ENCODE peak calls at places on chromosomes 1 and 21, in seven cellular contexts. O is prostate gland, H is heart left ventricle, V is upper lobe of left lung, A is uterus, R is tibial nerve, Y is A549. D is an unnamed sample.
A peak's percentile ranks its signal among the peaks of the same experiment; 100 is the strongest.

GRCh38 chr1:84834419-84835064 is 58.5 kb downstream of the LPAR3 start:
- DNase-seq in O (peak; percentile 73), Y (peak; percentile 33), R (no peak), H (no peak), A (no peak), V (no peak), D (no peak)

GRCh38 chr1:176604461-176604860 is 141.5 kb downstream of the PAPPA2 start:
- DNase-seq in H (no peak), V (no peak), A (no peak), O (no peak), R (no peak), Y (no peak), D (no peak)

GRCh38 chr1:23384312-23385058 is 14.8 kb upstream of the ZNF436 start:
- DNase-seq in A (no peak), V (no peak), Y (peak; percentile 52), R (no peak), H (no peak), O (no peak), D (no peak)

GRCh38 chr1:91768786-91769697 is 116.9 kb downstream of the TGFBR3 start:
- DNase-seq in R (no peak), O (no peak), Y (no peak), H (no peak), A (no peak), V (no peak), D (no peak)

GRCh38 chr1:45321444-45321843 is 5.3 kb upstream of the HPDL start:
- DNase-seq in R (no peak), H (no peak), V (no peak), Y (no peak), A (no peak), O (no peak), D (no peak)

GRCh38 chr1:147539122-147539575 is 2.2 kb upstream of the BCL9 start:
- DNase-seq in H (peak; percentile 50), R (peak; percentile 25), V (no peak), Y (peak; percentile 85), A (peak; percentile 83), O (no peak), D (no peak)

GRCh38 chr1:59081795-59082194 is 215.1 kb upstream of the FGGY start:
- DNase-seq in Y (no peak), O (no peak), A (no peak), R (no peak), H (no peak), V (no peak), D (no peak)

GRCh38 chr21:38346286-38346685 is 89.5 kb downstream of the KCNJ15 start:
- DNase-seq in Y (no peak), R (no peak), O (no peak), H (no peak), A (no peak), V (no peak), D (peak; percentile 79)

GRCh38 chr1:207873055-207873890 is 37.7 kb downstream of the CD34 start:
- DNase-seq in H (no peak), A (no peak), R (no peak), V (no peak), Y (no peak), O (no peak), D (no peak)

GRCh38 chr1:177163844-177164379 is 600 bp downstream of the ASTN1 start:
- DNase-seq in H (no peak), R (no peak), A (no peak), Y (no peak), V (no peak), O (no peak), D (no peak)

GRCh38 chr1:51518033-51518729 is 885 bp downstream of the EPS15 start:
- DNase-seq in R (peak; percentile 43), O (peak; percentile 46), Y (peak; percentile 40), V (no peak), H (peak; percentile 53), A (peak; percentile 40), D (peak; percentile 89)

GRCh38 chr1:89633103-89633744 is at the start of gene LRRC8C:
- DNase-seq in H (peak; percentile 66), O (peak; percentile 29), R (no peak), A (peak; percentile 53), V (peak; percentile 92), Y (peak; percentile 52), D (peak; percentile 90)
- TF ChIP-seq POLR2A in H (no peak), O (peak; percentile 9), R (no peak), A (no peak), V (peak; percentile 26), Y (peak; percentile 59), D (no peak)

DNA sequence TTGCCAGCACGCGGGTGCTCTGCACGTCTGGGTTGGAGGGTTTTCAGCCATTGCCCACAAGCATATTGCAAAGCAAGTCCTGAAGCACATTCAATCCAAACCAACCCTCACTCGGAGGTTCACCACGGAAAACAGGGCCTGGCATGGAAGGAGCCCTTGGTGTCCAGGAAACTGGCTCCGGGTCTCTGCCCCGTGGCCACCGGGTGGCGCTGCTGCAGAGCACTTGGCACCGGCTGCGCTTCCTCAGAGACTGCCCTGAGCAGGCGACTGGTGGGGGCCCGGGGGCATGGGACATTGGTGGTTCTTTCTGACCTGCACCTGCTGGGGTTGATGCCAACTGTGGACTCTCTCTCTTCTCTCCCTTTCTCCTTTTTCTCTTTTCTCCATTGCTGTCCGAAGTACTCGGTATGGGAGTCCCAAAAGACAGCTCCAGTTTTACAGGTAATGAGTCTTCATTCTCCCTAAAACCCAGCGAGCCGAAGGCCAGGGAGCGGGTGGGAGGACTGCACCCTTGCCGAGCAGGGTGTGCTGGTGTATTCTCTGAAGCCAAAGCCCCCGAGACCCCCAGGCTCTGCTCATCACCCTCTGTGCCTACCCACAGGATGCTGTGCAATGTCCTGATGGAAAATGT is 4.1 kb upstream of the KCNAB2 start:
- DNase-seq in Y (peak; percentile 19), V (peak; percentile 90), R (no peak), O (no peak), H (no peak), A (no peak), D (no peak)
- TF ChIP-seq CTCF in Y (peak; percentile 30), V (peak; percentile 31), R (peak; percentile 24), O (peak; percentile 48), H (no peak), A (peak; percentile 13), D (no peak)

GRCh38 chr1:159922499-159923202 is 2.7 kb downstream of the TAGLN2 start:
- DNase-seq in V (peak; percentile 87), Y (peak; percentile 47), O (no peak), A (peak; percentile 49), H (peak; percentile 87), R (no peak), D (no peak)
- TF ChIP-seq POLR2A in V (no peak), Y (no peak), O (no peak), A (no peak), H (no peak), R (no peak), D (no peak)

GRCh38 chr1:48062353-48062752 is 65.2 kb upstream of the TRABD2B start:
- DNase-seq in A (no peak), O (no peak), R (no peak), H (no peak), Y (no peak), V (no peak), D (no peak)

GRCh38 chr1:48057249-48057648 is 60.1 kb upstream of the TRABD2B start:
- DNase-seq in H (no peak), A (no peak), V (no peak), O (no peak), Y (no peak), R (no peak), D (no peak)

GRCh38 chr1:48059289-48059688 is 62.1 kb upstream of the TRABD2B start:
- DNase-seq in Y (no peak), O (no peak), A (no peak), H (no peak), R (no peak), V (no peak), D (no peak)

GRCh38 chr1:48058135-48058534 is 61.0 kb upstream of the TRABD2B start:
- DNase-seq in R (no peak), V (no peak), H (no peak), O (no peak), A (no peak), Y (no peak), D (no peak)

GRCh38 chr1:48061162-48062136 is 64.3 kb upstream of the TRABD2B start:
- DNase-seq in O (peak; percentile 59), V (no peak), R (peak; percentile 86), A (peak; percentile 26), H (peak; percentile 33), Y (peak; percentile 38), D (no peak)
- TF ChIP-seq CTCF in O (peak; percentile 62), V (peak; percentile 31), R (peak; percentile 73), A (peak; percentile 66), H (peak; percentile 71), Y (peak; percentile 50), D (no peak)

GRCh38 chr1:220879090-220879508 is at the start of gene HLX:
- DNase-seq in O (peak; percentile 39), A (peak; percentile 86), H (peak; percentile 95), V (peak; percentile 95), Y (peak; percentile 80), R (peak; percentile 85), D (peak; percentile 98)
- TF ChIP-seq POLR2A in O (no peak), A (peak; percentile 49), H (peak; percentile 42), V (peak; percentile 58), Y (peak; percentile 15), R (peak; percentile 38), D (no peak)

GRCh38 chr1:31182352-31182751 is 57.3 kb downstream of the NKAIN1 start:
- DNase-seq in A (peak; percentile 27), Y (peak; percentile 82), V (peak; percentile 84), R (peak; percentile 77), H (peak; percentile 81), O (peak; percentile 64), D (peak; percentile 60)
- TF ChIP-seq CTCF in A (no peak), Y (peak; percentile 13), V (no peak), R (peak; percentile 12), H (no peak), O (peak; percentile 58), D (no peak)

DNA sequence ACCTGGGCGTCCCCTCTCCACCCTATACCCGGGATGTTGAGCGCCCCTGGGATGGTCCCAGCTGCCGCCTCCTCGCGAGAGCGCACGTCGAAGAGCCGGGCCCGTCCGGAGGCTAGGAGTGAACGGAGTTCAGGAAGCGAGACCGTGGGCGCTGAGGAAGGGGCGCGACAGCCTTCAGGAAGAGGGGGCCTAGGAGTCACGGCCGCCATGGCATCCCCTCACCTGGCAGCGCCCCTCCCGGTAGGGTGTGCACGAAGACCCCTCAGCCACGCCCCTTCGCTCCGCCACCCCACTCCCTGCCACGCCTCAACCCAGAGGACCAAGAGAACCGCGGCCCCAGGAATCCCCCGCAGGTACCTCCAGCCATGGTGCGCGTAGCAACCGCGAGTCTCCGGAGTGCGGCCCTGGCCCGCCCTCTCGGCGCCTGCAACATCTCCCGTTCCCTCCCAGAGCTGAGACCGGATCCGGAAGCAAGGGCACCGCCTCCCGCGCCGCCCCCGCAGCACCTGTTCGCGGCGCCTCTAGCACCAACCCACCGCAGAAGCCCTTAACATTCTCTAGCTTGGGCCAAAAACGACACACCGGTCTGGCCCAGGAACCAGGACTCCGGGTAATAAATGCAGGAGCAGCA is at the start of gene TSTD1:
- DNase-seq in V (peak; percentile 96), O (peak; percentile 74), H (peak; percentile 62), R (no peak), Y (no peak), A (no peak), D (peak; percentile 52)
- TF ChIP-seq POLR2A in V (no peak), O (peak; percentile 73), H (no peak), R (no peak), Y (no peak), A (no peak), D (no peak)